ENCODE peak calls at places on chromosomes 13 and 19, in six cellular contexts. H is breast epithelium, C is aorta, G is tibial nerve, Z is left ventricle myocardium inferior, X is AG04450. O is an unnamed sample.

GRCh38 chr19:6739884-6740588 is 556 bp downstream of the TRIP10 start:
- DNase-seq in H (no peak), C (no peak), G (no peak), Z (peak), X (no peak), O (peak)

GRCh38 chr13:32911506-32911905 is 104.7 kb upstream of the KL start:
- DNase-seq in H (no peak), C (no peak), G (no peak), Z (no peak), X (no peak), O (no peak)

GRCh38 chr13:108728370-108728769 is 99.0 kb downstream of the MYO16 start:
- DNase-seq in H (no peak), C (no peak), G (no peak), Z (no peak), X (no peak), O (no peak)

GRCh38 chr19:572891-573825 is 762 bp downstream of the BSG start:
- DNase-seq in H (no peak), C (peak), G (no peak), Z (peak), X (no peak), O (peak)

GRCh38 chr13:75600371-75600770 is 35.8 kb upstream of the LMO7 start:
- DNase-seq in H (no peak), C (no peak), G (no peak), Z (no peak), X (no peak), O (no peak)

GRCh38 chr19:17575871-17576757 is 20.7 kb downstream of the COLGALT1 start:
- DNase-seq in H (no peak), C (no peak), G (no peak), Z (no peak), X (no peak), O (no peak)

GRCh38 chr19:49224856-49225255 is 67.3 kb downstream of the TRPM4 start:
- DNase-seq in H (no peak), C (peak), G (no peak), Z (peak), X (no peak), O (no peak)

GRCh38 chr13:31631071-31631470 is 108.3 kb upstream of the RXFP2 start:
- DNase-seq in H (no peak), C (no peak), G (no peak), Z (no peak), X (no peak), O (no peak)

GRCh38 chr19:27738569-27739193 is 1474.3 kb downstream of the UQCRFS1 start:
- DNase-seq in H (no peak), C (no peak), G (no peak), Z (no peak), X (no peak), O (no peak)

GRCh38 chr19:913080-913748 is at the start of gene R3HDM4:
- DNase-seq in H (peak), C (peak), G (peak), Z (peak), X (no peak), O (peak)

GRCh38 chr13:90622547-90622946 is 724.9 kb upstream of the MIR17HG start:
- DNase-seq in H (no peak), C (no peak), G (no peak), Z (no peak), X (no peak), O (no peak)

GRCh38 chr19:40147693-40148347 is 43.4 kb upstream of the MAP3K10 start:
- DNase-seq in H (no peak), C (peak), G (no peak), Z (no peak), X (peak), O (no peak)

GRCh38 chr19:48102870-48103751 is 7.5 kb downstream of the PLA2G4C start:
- DNase-seq in H (no peak), C (no peak), G (no peak), Z (no peak), X (no peak), O (no peak)

GRCh38 chr19:15781659-15782058 is 5.8 kb upstream of the OR10H5 start:
- DNase-seq in H (no peak), C (no peak), G (no peak), Z (no peak), X (no peak), O (no peak)

GRCh38 chr19:15418112-15418587 is 638 bp downstream of the AKAP8L start:
- DNase-seq in H (no peak), C (no peak), G (no peak), Z (no peak), X (no peak), O (no peak)

GRCh38 chr19:39078436-39079200 is 5.5 kb upstream of the ACP7 start:
- DNase-seq in H (no peak), C (no peak), G (no peak), Z (no peak), X (peak), O (no peak)

GRCh38 chr13:111178417-111178816 is 63.3 kb downstream of the ARHGEF7 start:
- DNase-seq in H (no peak), C (peak), G (no peak), Z (no peak), X (no peak), O (no peak)

GRCh38 chr13:41788552-41788951 is 172.4 kb downstream of the VWA8 start:
- DNase-seq in H (no peak), C (no peak), G (no peak), Z (no peak), X (no peak), O (no peak)

GRCh38 chr13:52085416-52085815 is 43.5 kb downstream of the NEK5 start:
- DNase-seq in H (no peak), C (no peak), G (no peak), Z (no peak), X (peak), O (no peak)

GRCh38 chr19:29831041-29831548 is 19.3 kb downstream of the CCNE1 start:
- DNase-seq in H (no peak), C (no peak), G (no peak), Z (no peak), X (no peak), O (no peak)

GRCh38 chr19:1446713-1447564 is 3.0 kb upstream of the APC2 start:
- DNase-seq in H (no peak), C (no peak), G (no peak), Z (no peak), X (no peak), O (no peak)

GRCh38 chr19:3850320-3850972 is 18.4 kb downstream of the ZFR2 start:
- DNase-seq in H (no peak), C (no peak), G (no peak), Z (no peak), X (no peak), O (no peak)

GRCh38 chr13:29924482-29924884 is 74.1 kb upstream of the UBL3 start:
- DNase-seq in H (no peak), C (no peak), G (no peak), Z (no peak), X (no peak), O (no peak)

GRCh38 chr13:59408738-59409137 is 755.0 kb downstream of the DIAPH3 start:
- DNase-seq in H (no peak), C (no peak), G (no peak), Z (no peak), X (no peak), O (no peak)

GRCh38 chr13:79404361-79404760 is 1.7 kb downstream of the RBM26 start:
- DNase-seq in H (no peak), C (no peak), G (no peak), Z (no peak), X (no peak), O (no peak)

GRCh38 chr13:101415358-101416174 is 742 bp downstream of the NALCN start:
- DNase-seq in H (no peak), C (no peak), G (no peak), Z (no peak), X (no peak), O (no peak)

GRCh38 chr13:73372691-73373627 is 314.2 kb downstream of the KLF5 start:
- DNase-seq in H (no peak), C (no peak), G (no peak), Z (no peak), X (no peak), O (no peak)

GRCh38 chr13:31236211-31236786 is 36.5 kb downstream of the B3GLCT start:
- DNase-seq in H (no peak), C (no peak), G (no peak), Z (no peak), X (peak), O (no peak)

GRCh38 chr19:19423322-19423721 is 17.8 kb downstream of the GATAD2A start:
- DNase-seq in H (no peak), C (peak), G (no peak), Z (no peak), X (no peak), O (peak)

GRCh38 chr19:12166596-12166995 is 3.7 kb downstream of the ZNF136 start:
- DNase-seq in H (no peak), C (no peak), G (no peak), Z (no peak), X (no peak), O (no peak)

GRCh38 chr19:7746903-7747884 is at the start of gene CD209:
- DNase-seq in H (peak), C (no peak), G (no peak), Z (no peak), X (no peak), O (no peak)

GRCh38 chr19:50514346-50515167 is 844 bp upstream of the ASPDH start:
- DNase-seq in H (no peak), C (no peak), G (no peak), Z (no peak), X (no peak), O (peak)

GRCh38 chr19:1774999-1775772 is 21.9 kb downstream of the ONECUT3 start:
- DNase-seq in H (no peak), C (no peak), G (no peak), Z (no peak), X (no peak), O (no peak)

GRCh38 chr19:37932985-37933953 is 26.3 kb downstream of the SIPA1L3 start:
- DNase-seq in H (no peak), C (peak), G (no peak), Z (peak), X (peak), O (no peak)

GRCh38 chr19:37931941-37932655 is 25.1 kb downstream of the SIPA1L3 start:
- DNase-seq in H (peak), C (peak), G (no peak), Z (peak), X (peak), O (peak)

GRCh38 chr19:37928527-37929286 is 21.7 kb downstream of the SIPA1L3 start:
- DNase-seq in H (no peak), C (no peak), G (no peak), Z (no peak), X (no peak), O (no peak)

GRCh38 chr19:37929512-37929911 is 22.5 kb downstream of the SIPA1L3 start:
- DNase-seq in H (no peak), C (no peak), G (no peak), Z (no peak), X (no peak), O (no peak)

GRCh38 chr19:37930416-37930815 is 23.4 kb downstream of the SIPA1L3 start:
- DNase-seq in H (no peak), C (no peak), G (no peak), Z (no peak), X (no peak), O (no peak)
- H3K27ac ChIP-seq in H (no peak), C (no peak), G (no peak), Z (no peak), X (no peak), O (no peak)

DNA sequence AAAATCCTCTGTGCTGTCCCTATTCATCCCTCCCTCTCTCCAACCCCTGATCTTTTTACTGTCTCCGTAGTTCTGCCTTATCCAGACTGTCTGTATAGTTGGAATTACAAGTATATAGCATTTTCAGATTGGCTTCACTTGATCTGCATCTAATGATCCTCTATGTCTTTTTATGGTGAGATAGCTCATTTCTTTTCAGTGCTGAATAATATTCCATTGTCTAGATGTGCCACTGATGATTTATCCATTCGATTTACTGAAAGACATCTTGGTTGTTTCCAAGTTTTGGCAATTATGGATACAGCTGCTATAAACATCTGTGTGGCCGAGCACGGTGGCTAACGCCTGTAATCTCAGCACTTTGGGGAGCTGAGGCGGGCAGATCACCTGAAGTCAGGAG is 19.1 kb downstream of the IRGC start:
- DNase-seq in H (no peak), C (no peak), G (no peak), Z (no peak), X (no peak), O (no peak)
- H3K27ac ChIP-seq in H (no peak), C (no peak), G (no peak), Z (no peak), X (no peak), O (no peak)

GRCh38 chr19:13503570-13504235 is 2.6 kb downstream of the CACNA1A start:
- DNase-seq in H (no peak), C (no peak), G (no peak), Z (no peak), X (no peak), O (no peak)
- H3K27ac ChIP-seq in H (no peak), C (no peak), G (no peak), Z (no peak), X (no peak), O (no peak)

GRCh38 chr13:95498886-95499285 is 53.6 kb upstream of the CLDN10 start:
- DNase-seq in H (no peak), C (no peak), G (no peak), Z (no peak), X (no peak), O (no peak)
- H3K27ac ChIP-seq in H (no peak), C (no peak), G (no peak), Z (no peak), X (no peak), O (no peak)

GRCh38 chr19:56142897-56143434 is 1.9 kb downstream of the ZNF444 start:
- DNase-seq in H (no peak), C (no peak), G (no peak), Z (no peak), X (no peak), O (no peak)
- H3K27ac ChIP-seq in H (peak), C (no peak), G (no peak), Z (no peak), X (no peak), O (no peak)

GRCh38 chr19:35776102-35776788 is 881 bp downstream of the ARHGAP33 start:
- DNase-seq in H (no peak), C (no peak), G (no peak), Z (no peak), X (no peak), O (no peak)
- H3K27ac ChIP-seq in H (no peak), C (no peak), G (no peak), Z (no peak), X (no peak), O (no peak)